ENCODE peak calls at places on chromosome 9, in five cellular contexts. One of them, this sample, is unnamed.

GRCh38 chr9:93136011-93136440 is 2.0 kb upstream of the NINJ1 start:
- DNase-seq in hippocampal formation: no peak
- DNase-seq in mesothelial cell of epicardium: no peak
- DNase-seq in osteocyte: no peak
- DNase-seq in T follicular helper cell: no peak
- DNase-seq in this sample: peak; percentile 43

GRCh38 chr9:111349766-111350165 is 19.7 kb upstream of the OR2K2 start:
- DNase-seq in hippocampal formation: no peak
- DNase-seq in mesothelial cell of epicardium: no peak
- DNase-seq in osteocyte: no peak
- DNase-seq in T follicular helper cell: no peak
- DNase-seq in this sample: no peak

GRCh38 chr9:117466111-117466510 is 51.3 kb upstream of the ASTN2 start:
- DNase-seq in hippocampal formation: no peak
- DNase-seq in mesothelial cell of epicardium: no peak
- DNase-seq in osteocyte: no peak
- DNase-seq in T follicular helper cell: no peak
- DNase-seq in this sample: no peak

GRCh38 chr9:137301086-137301947 is 754 bp downstream of the NRARP start:
- DNase-seq in hippocampal formation: no peak
- DNase-seq in mesothelial cell of epicardium: peak; percentile 65
- DNase-seq in osteocyte: no peak
- DNase-seq in T follicular helper cell: no peak
- DNase-seq in this sample: peak; percentile 52

GRCh38 chr9:129458663-129459549 is 162.0 kb downstream of the C9orf50 start:
- DNase-seq in hippocampal formation: peak; percentile 79
- DNase-seq in mesothelial cell of epicardium: peak; percentile 54
- DNase-seq in osteocyte: no peak
- DNase-seq in T follicular helper cell: peak; percentile 15
- DNase-seq in this sample: peak; percentile 61

GRCh38 chr9:133182151-133182550 is 18.4 kb upstream of the GBGT1 start:
- DNase-seq in hippocampal formation: no peak
- DNase-seq in mesothelial cell of epicardium: no peak
- DNase-seq in osteocyte: no peak
- DNase-seq in T follicular helper cell: no peak
- DNase-seq in this sample: no peak

GRCh38 chr9:16715404-16715803 is 155.1 kb downstream of the BNC2 start:
- DNase-seq in hippocampal formation: no peak
- DNase-seq in mesothelial cell of epicardium: no peak
- DNase-seq in osteocyte: no peak
- DNase-seq in T follicular helper cell: no peak
- DNase-seq in this sample: no peak

GRCh38 chr9:75181748-75182147 is 93.4 kb downstream of the OSTF1 start:
- DNase-seq in hippocampal formation: no peak
- DNase-seq in mesothelial cell of epicardium: no peak
- DNase-seq in osteocyte: no peak
- DNase-seq in T follicular helper cell: no peak
- DNase-seq in this sample: no peak

GRCh38 chr9:107942870-107943269 is 453.3 kb upstream of the KLF4 start:
- DNase-seq in hippocampal formation: no peak
- DNase-seq in mesothelial cell of epicardium: no peak
- DNase-seq in osteocyte: no peak
- DNase-seq in T follicular helper cell: no peak
- DNase-seq in this sample: peak; percentile 11

GRCh38 chr9:99140685-99141314 is 35.9 kb downstream of the TGFBR1 start:
- DNase-seq in hippocampal formation: peak; percentile 43
- DNase-seq in mesothelial cell of epicardium: no peak
- DNase-seq in osteocyte: no peak
- DNase-seq in T follicular helper cell: peak; percentile 35
- DNase-seq in this sample: peak; percentile 75

GRCh38 chr9:107637421-107638420 is 148.2 kb upstream of the KLF4 start:
- DNase-seq in hippocampal formation: peak; percentile 72
- DNase-seq in mesothelial cell of epicardium: peak; percentile 77
- DNase-seq in osteocyte: peak; percentile 96
- DNase-seq in T follicular helper cell: no peak
- DNase-seq in this sample: peak; percentile 93

GRCh38 chr9:95083086-95083768 is 234.3 kb downstream of the FANCC start:
- DNase-seq in hippocampal formation: no peak
- DNase-seq in mesothelial cell of epicardium: no peak
- DNase-seq in osteocyte: no peak
- DNase-seq in T follicular helper cell: no peak
- DNase-seq in this sample: no peak

GRCh38 chr9:83430681-83431080 is 107.5 kb downstream of the FRMD3 start:
- DNase-seq in hippocampal formation: no peak
- DNase-seq in mesothelial cell of epicardium: no peak
- DNase-seq in osteocyte: no peak
- DNase-seq in T follicular helper cell: no peak
- DNase-seq in this sample: peak; percentile 96

GRCh38 chr9:124349675-124350484 is 65.4 kb downstream of the PSMB7 start:
- DNase-seq in hippocampal formation: no peak
- DNase-seq in mesothelial cell of epicardium: no peak
- DNase-seq in osteocyte: no peak
- DNase-seq in T follicular helper cell: no peak
- DNase-seq in this sample: no peak

GRCh38 chr9:130499804-130500263 is 55.1 kb downstream of the ASS1 start:
- DNase-seq in hippocampal formation: no peak
- DNase-seq in mesothelial cell of epicardium: no peak
- DNase-seq in osteocyte: no peak
- DNase-seq in T follicular helper cell: no peak
- DNase-seq in this sample: no peak

GRCh38 chr9:129401623-129402340 is 219.1 kb downstream of the C9orf50 start:
- DNase-seq in hippocampal formation: no peak
- DNase-seq in mesothelial cell of epicardium: no peak
- DNase-seq in osteocyte: no peak
- DNase-seq in T follicular helper cell: no peak
- DNase-seq in this sample: no peak

GRCh38 chr9:116434314-116434713 is 252.8 kb upstream of the TRIM32 start:
- DNase-seq in hippocampal formation: no peak
- DNase-seq in mesothelial cell of epicardium: no peak
- DNase-seq in osteocyte: no peak
- DNase-seq in T follicular helper cell: no peak
- DNase-seq in this sample: no peak

GRCh38 chr9:79652598-79652997 is 80.8 kb downstream of the TLE4 start:
- DNase-seq in hippocampal formation: no peak
- DNase-seq in mesothelial cell of epicardium: no peak
- DNase-seq in osteocyte: no peak
- DNase-seq in T follicular helper cell: no peak
- DNase-seq in this sample: no peak

GRCh38 chr9:114503009-114503408 is 2.3 kb downstream of the WHRN start:
- DNase-seq in hippocampal formation: peak; percentile 13
- DNase-seq in mesothelial cell of epicardium: no peak
- DNase-seq in osteocyte: no peak
- DNase-seq in T follicular helper cell: no peak
- DNase-seq in this sample: no peak

GRCh38 chr9:127912882-127913281 is 4.0 kb downstream of the ST6GALNAC4 start:
- DNase-seq in hippocampal formation: no peak
- DNase-seq in mesothelial cell of epicardium: no peak
- DNase-seq in osteocyte: no peak
- DNase-seq in T follicular helper cell: no peak
- DNase-seq in this sample: no peak

GRCh38 chr9:81964216-81965171 is 21.2 kb downstream of the SPATA31D3 start:
- DNase-seq in hippocampal formation: no peak
- DNase-seq in mesothelial cell of epicardium: no peak
- DNase-seq in osteocyte: no peak
- DNase-seq in T follicular helper cell: no peak
- DNase-seq in this sample: no peak

GRCh38 chr9:133515615-133516255 is 9.0 kb downstream of the MYMK start:
- DNase-seq in hippocampal formation: no peak
- DNase-seq in mesothelial cell of epicardium: no peak
- DNase-seq in osteocyte: no peak
- DNase-seq in T follicular helper cell: no peak
- DNase-seq in this sample: no peak

GRCh38 chr9:120363697-120364096 is 216.3 kb downstream of the CDK5RAP2 start:
- DNase-seq in hippocampal formation: no peak
- DNase-seq in mesothelial cell of epicardium: no peak
- DNase-seq in osteocyte: no peak
- DNase-seq in T follicular helper cell: no peak
- DNase-seq in this sample: no peak

GRCh38 chr9:104794070-104794469 is 30.1 kb downstream of the NIPSNAP3B start:
- DNase-seq in hippocampal formation: no peak
- DNase-seq in mesothelial cell of epicardium: no peak
- DNase-seq in osteocyte: no peak
- DNase-seq in T follicular helper cell: no peak
- DNase-seq in this sample: no peak